ENCODE peak calls at places on chromosomes 11 and 22, in five cellular contexts. One of them, this sample, is unnamed.

GRCh38 chr11:27934830-27935145 is 173.2 kb downstream of the KIF18A start:
- DNase-seq in kidney epithelial cell: peak
- DNase-seq in dorsolateral prefrontal cortex: no peak
- DNase-seq in heart left ventricle: no peak
- DNase-seq in thyroid gland: no peak
- DNase-seq in this sample: no peak

GRCh38 chr11:35605691-35606090 is 12.6 kb upstream of the FJX1 start:
- DNase-seq in dorsolateral prefrontal cortex: peak
- DNase-seq in kidney epithelial cell: no peak
- DNase-seq in thyroid gland: peak
- DNase-seq in heart left ventricle: peak
- DNase-seq in this sample: peak

GRCh38 chr11:64081663-64082442 is 46.1 kb downstream of the FLRT1 start:
- DNase-seq in kidney epithelial cell: no peak
- DNase-seq in thyroid gland: no peak
- DNase-seq in heart left ventricle: no peak
- DNase-seq in dorsolateral prefrontal cortex: no peak
- DNase-seq in this sample: no peak

GRCh38 chr11:19200410-19201201 is 1.2 kb downstream of the CSRP3 start:
- DNase-seq in dorsolateral prefrontal cortex: no peak
- DNase-seq in heart left ventricle: no peak
- DNase-seq in kidney epithelial cell: peak
- DNase-seq in thyroid gland: no peak
- DNase-seq in this sample: no peak

GRCh38 chr11:8265681-8266241 is 2.1 kb upstream of the LMO1 start:
- DNase-seq in kidney epithelial cell: no peak
- DNase-seq in dorsolateral prefrontal cortex: peak
- DNase-seq in thyroid gland: no peak
- DNase-seq in heart left ventricle: no peak
- DNase-seq in this sample: no peak

GRCh38 chr11:39668640-39669039 is 1790.8 kb downstream of the LRRC4C start:
- DNase-seq in thyroid gland: no peak
- DNase-seq in heart left ventricle: no peak
- DNase-seq in kidney epithelial cell: peak
- DNase-seq in dorsolateral prefrontal cortex: no peak
- DNase-seq in this sample: no peak

GRCh38 chr11:10349281-10349665 is 44.4 kb downstream of the ADM start:
- DNase-seq in thyroid gland: no peak
- DNase-seq in dorsolateral prefrontal cortex: no peak
- DNase-seq in heart left ventricle: no peak
- DNase-seq in kidney epithelial cell: no peak
- DNase-seq in this sample: no peak

GRCh38 chr11:68302256-68303054 is 9.9 kb upstream of the LRP5 start:
- DNase-seq in dorsolateral prefrontal cortex: no peak
- DNase-seq in thyroid gland: no peak
- DNase-seq in kidney epithelial cell: peak
- DNase-seq in heart left ventricle: no peak
- DNase-seq in this sample: no peak

GRCh38 chr11:108786281-108786990 is 121.6 kb downstream of the DDX10 start:
- DNase-seq in dorsolateral prefrontal cortex: no peak
- DNase-seq in thyroid gland: no peak
- DNase-seq in kidney epithelial cell: no peak
- DNase-seq in heart left ventricle: no peak
- DNase-seq in this sample: no peak

GRCh38 chr22:36352775-36353507 is 34.8 kb downstream of the MYH9 start:
- DNase-seq in heart left ventricle: peak
- DNase-seq in thyroid gland: peak
- DNase-seq in kidney epithelial cell: no peak
- DNase-seq in dorsolateral prefrontal cortex: no peak
- DNase-seq in this sample: peak

GRCh38 chr11:119334173-119334930 is at the start of gene RNF26:
- DNase-seq in heart left ventricle: peak
- DNase-seq in thyroid gland: peak
- DNase-seq in kidney epithelial cell: peak
- DNase-seq in dorsolateral prefrontal cortex: peak
- DNase-seq in this sample: peak

GRCh38 chr11:30346068-30346688 is 23.3 kb downstream of the ARL14EP start:
- DNase-seq in thyroid gland: no peak
- DNase-seq in heart left ventricle: no peak
- DNase-seq in kidney epithelial cell: peak
- DNase-seq in dorsolateral prefrontal cortex: no peak
- DNase-seq in this sample: no peak

GRCh38 chr11:67572305-67572704 is 11.3 kb upstream of the GSTP1 start:
- DNase-seq in dorsolateral prefrontal cortex: no peak
- DNase-seq in kidney epithelial cell: no peak
- DNase-seq in thyroid gland: no peak
- DNase-seq in heart left ventricle: no peak
- DNase-seq in this sample: no peak

GRCh38 chr22:45905326-45905923 is 71.5 kb downstream of the WNT7B start:
- DNase-seq in thyroid gland: no peak
- DNase-seq in heart left ventricle: no peak
- DNase-seq in kidney epithelial cell: no peak
- DNase-seq in dorsolateral prefrontal cortex: no peak
- DNase-seq in this sample: no peak

GRCh38 chr11:75269367-75269660 is 28.7 kb downstream of the TPBGL start:
- DNase-seq in thyroid gland: no peak
- DNase-seq in heart left ventricle: no peak
- DNase-seq in kidney epithelial cell: no peak
- DNase-seq in dorsolateral prefrontal cortex: no peak
- DNase-seq in this sample: no peak

GRCh38 chr11:65290448-65291165 is 24.1 kb upstream of the CDC42EP2 start:
- DNase-seq in heart left ventricle: peak
- DNase-seq in dorsolateral prefrontal cortex: peak
- DNase-seq in kidney epithelial cell: no peak
- DNase-seq in thyroid gland: peak
- DNase-seq in this sample: peak

GRCh38 chr11:22730319-22730718 is 63.9 kb downstream of the GAS2 start:
- DNase-seq in kidney epithelial cell: no peak
- DNase-seq in thyroid gland: no peak
- DNase-seq in heart left ventricle: no peak
- DNase-seq in dorsolateral prefrontal cortex: no peak
- DNase-seq in this sample: no peak

GRCh38 chr11:22780914-22781593 is 48.5 kb downstream of the SVIP start:
- DNase-seq in heart left ventricle: no peak
- DNase-seq in dorsolateral prefrontal cortex: no peak
- DNase-seq in thyroid gland: no peak
- DNase-seq in kidney epithelial cell: no peak
- DNase-seq in this sample: no peak

GRCh38 chr11:105632316-105632715 is 22.4 kb downstream of the GRIA4 start:
- DNase-seq in thyroid gland: no peak
- DNase-seq in heart left ventricle: no peak
- DNase-seq in dorsolateral prefrontal cortex: no peak
- DNase-seq in kidney epithelial cell: no peak
- DNase-seq in this sample: no peak

GRCh38 chr22:46528121-46528610 is 9.3 kb downstream of the CELSR1 start:
- DNase-seq in kidney epithelial cell: peak
- DNase-seq in dorsolateral prefrontal cortex: no peak
- DNase-seq in thyroid gland: no peak
- DNase-seq in heart left ventricle: no peak
- DNase-seq in this sample: no peak

GRCh38 chr11:36300651-36301050 is 4.6 kb downstream of the PRR5L start:
- DNase-seq in thyroid gland: peak
- DNase-seq in heart left ventricle: peak
- DNase-seq in kidney epithelial cell: no peak
- DNase-seq in dorsolateral prefrontal cortex: peak
- DNase-seq in this sample: peak

GRCh38 chr11:18526521-18527296 is at the start of gene TSG101:
- DNase-seq in heart left ventricle: peak
- DNase-seq in dorsolateral prefrontal cortex: peak
- DNase-seq in kidney epithelial cell: peak
- DNase-seq in thyroid gland: peak
- DNase-seq in this sample: peak

GRCh38 chr11:29634248-29634647 is 382.6 kb downstream of the KCNA4 start:
- DNase-seq in heart left ventricle: no peak
- DNase-seq in thyroid gland: no peak
- DNase-seq in dorsolateral prefrontal cortex: no peak
- DNase-seq in kidney epithelial cell: no peak
- DNase-seq in this sample: no peak

GRCh38 chr22:45823331-45823730 is 151.7 kb downstream of the ATXN10 start:
- DNase-seq in heart left ventricle: no peak
- DNase-seq in dorsolateral prefrontal cortex: no peak
- DNase-seq in thyroid gland: no peak
- DNase-seq in kidney epithelial cell: no peak
- DNase-seq in this sample: no peak

GRCh38 chr22:45638834-45639746 is 32.5 kb upstream of the ATXN10 start:
- DNase-seq in kidney epithelial cell: no peak
- DNase-seq in dorsolateral prefrontal cortex: no peak
- DNase-seq in thyroid gland: no peak
- DNase-seq in heart left ventricle: no peak
- DNase-seq in this sample: no peak

GRCh38 chr22:28034760-28035401 is 115.8 kb upstream of the PITPNB start:
- DNase-seq in heart left ventricle: peak
- DNase-seq in dorsolateral prefrontal cortex: peak
- DNase-seq in kidney epithelial cell: no peak
- DNase-seq in thyroid gland: peak
- DNase-seq in this sample: peak

GRCh38 chr11:47358731-47359051 is 6.2 kb upstream of the MYBPC3 start:
- DNase-seq in kidney epithelial cell: no peak
- DNase-seq in heart left ventricle: no peak
- DNase-seq in thyroid gland: no peak
- DNase-seq in dorsolateral prefrontal cortex: no peak
- DNase-seq in this sample: no peak

GRCh38 chr11:3129591-3130268 is 35.4 kb downstream of the OSBPL5 start:
- DNase-seq in kidney epithelial cell: no peak
- DNase-seq in thyroid gland: no peak
- DNase-seq in dorsolateral prefrontal cortex: no peak
- DNase-seq in heart left ventricle: peak
- DNase-seq in this sample: no peak

GRCh38 chr11:112265659-112266409 is 5.2 kb upstream of the PLET1 start:
- DNase-seq in dorsolateral prefrontal cortex: no peak
- DNase-seq in kidney epithelial cell: no peak
- DNase-seq in heart left ventricle: peak
- DNase-seq in thyroid gland: no peak
- DNase-seq in this sample: peak

DNA sequence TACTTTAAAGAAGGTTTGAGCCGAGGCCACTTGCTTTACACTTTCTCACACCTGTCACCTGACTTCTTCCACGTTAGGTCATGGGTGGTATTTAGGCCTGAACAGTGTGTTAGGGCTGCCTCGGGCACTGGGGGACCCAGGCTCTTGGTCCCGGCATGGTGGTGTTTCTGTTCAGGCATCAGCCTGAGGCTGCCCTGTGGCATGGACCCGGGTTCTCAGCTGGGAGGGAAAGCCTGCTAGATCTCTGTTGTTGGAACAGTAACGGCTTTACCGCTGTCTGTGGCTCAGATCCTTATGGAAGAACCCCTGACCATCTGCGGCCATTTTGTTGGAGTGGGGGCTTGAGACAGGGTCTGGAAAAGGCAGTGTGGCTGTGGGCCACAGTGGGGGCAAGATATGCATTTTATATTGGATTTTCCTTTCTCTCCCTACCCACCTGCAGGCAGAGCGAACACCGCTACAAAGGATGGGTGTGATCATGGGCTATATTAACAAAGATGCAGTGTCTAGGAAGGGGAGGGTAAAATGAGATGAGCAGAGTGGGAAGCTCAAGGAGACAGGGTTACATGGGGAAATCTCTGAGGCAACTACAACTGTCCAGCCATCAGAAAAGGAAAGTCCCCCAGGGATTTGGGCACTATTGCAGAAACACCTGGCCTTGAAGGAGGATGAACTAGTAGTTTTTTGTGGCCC is 1.6 kb upstream of the KCNJ11 start:
- DNase-seq in kidney epithelial cell: no peak
- DNase-seq in dorsolateral prefrontal cortex: no peak
- DNase-seq in thyroid gland: no peak
- DNase-seq in heart left ventricle: no peak
- DNase-seq in this sample: no peak
- H3K4me3 ChIP-seq in kidney epithelial cell: no peak
- H3K4me3 ChIP-seq in dorsolateral prefrontal cortex: peak
- H3K4me3 ChIP-seq in thyroid gland: no peak
- H3K4me3 ChIP-seq in heart left ventricle: peak
- H3K4me3 ChIP-seq in this sample: no peak

GRCh38 chr22:23521442-23522113 is 58.5 kb downstream of the IGLL1 start:
- DNase-seq in heart left ventricle: peak
- DNase-seq in thyroid gland: peak
- DNase-seq in kidney epithelial cell: peak
- DNase-seq in dorsolateral prefrontal cortex: peak
- DNase-seq in this sample: peak
- H3K4me3 ChIP-seq in heart left ventricle: peak
- H3K4me3 ChIP-seq in thyroid gland: no peak
- H3K4me3 ChIP-seq in kidney epithelial cell: peak
- H3K4me3 ChIP-seq in dorsolateral prefrontal cortex: peak
- H3K4me3 ChIP-seq in this sample: peak

DNA sequence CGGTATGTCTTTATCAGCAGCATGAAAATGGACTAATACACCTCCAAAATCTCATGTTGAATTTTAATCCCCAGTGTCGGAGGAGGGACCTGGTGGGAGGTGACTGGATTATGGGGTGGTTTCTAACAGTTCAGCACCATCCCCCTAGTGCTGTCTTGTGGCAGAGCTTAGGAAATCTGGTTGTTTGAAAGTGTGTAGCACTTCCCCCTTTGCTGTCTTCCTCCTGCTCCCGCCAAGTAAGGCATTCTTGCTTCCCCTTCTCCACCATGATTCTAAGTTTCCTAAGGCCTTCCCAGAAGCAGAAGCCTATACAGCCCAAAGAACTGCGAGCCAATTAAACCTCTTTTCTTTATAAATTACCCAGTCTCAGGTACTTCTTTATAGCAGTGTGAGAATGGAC is 4.0 kb downstream of the CD59 start:
- DNase-seq in heart left ventricle: no peak
- DNase-seq in kidney epithelial cell: no peak
- DNase-seq in dorsolateral prefrontal cortex: no peak
- DNase-seq in thyroid gland: no peak
- DNase-seq in this sample: no peak
- H3K4me3 ChIP-seq in heart left ventricle: no peak
- H3K4me3 ChIP-seq in kidney epithelial cell: no peak
- H3K4me3 ChIP-seq in dorsolateral prefrontal cortex: peak
- H3K4me3 ChIP-seq in thyroid gland: no peak
- H3K4me3 ChIP-seq in this sample: no peak

GRCh38 chr11:11843233-11843632 is 1.5 kb downstream of the USP47 start:
- DNase-seq in heart left ventricle: no peak
- DNase-seq in dorsolateral prefrontal cortex: no peak
- DNase-seq in kidney epithelial cell: peak
- DNase-seq in thyroid gland: no peak
- DNase-seq in this sample: no peak

GRCh38 chr11:11845551-11845950 is 3.8 kb downstream of the USP47 start:
- DNase-seq in thyroid gland: no peak
- DNase-seq in kidney epithelial cell: no peak
- DNase-seq in dorsolateral prefrontal cortex: no peak
- DNase-seq in heart left ventricle: no peak
- DNase-seq in this sample: no peak

GRCh38 chr11:11843642-11844041 is 1.9 kb downstream of the USP47 start:
- DNase-seq in kidney epithelial cell: no peak
- DNase-seq in thyroid gland: no peak
- DNase-seq in dorsolateral prefrontal cortex: no peak
- DNase-seq in heart left ventricle: no peak
- DNase-seq in this sample: no peak

GRCh38 chr11:11844272-11844671 is 2.5 kb downstream of the USP47 start:
- DNase-seq in heart left ventricle: no peak
- DNase-seq in thyroid gland: no peak
- DNase-seq in kidney epithelial cell: no peak
- DNase-seq in dorsolateral prefrontal cortex: no peak
- DNase-seq in this sample: no peak

DNA sequence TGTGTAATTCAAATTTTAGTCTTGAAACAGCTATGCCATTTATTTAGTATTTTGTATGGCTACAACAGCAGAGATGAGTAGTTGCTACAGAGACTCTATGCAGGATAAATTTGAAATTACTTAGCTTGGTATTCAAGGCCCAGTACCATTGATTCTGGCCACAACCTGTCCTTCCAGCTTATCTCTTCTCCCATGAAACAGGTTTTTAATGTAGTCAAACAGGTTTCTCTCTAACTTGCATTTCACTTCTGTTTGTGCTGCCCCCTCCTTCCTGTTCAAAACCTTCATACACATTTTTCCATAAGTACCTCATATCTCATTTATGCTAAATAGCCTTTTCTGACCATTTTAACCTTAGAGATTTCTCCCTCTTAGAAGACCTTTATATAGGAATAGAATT is 3.3 kb downstream of the USP47 start:
- DNase-seq in kidney epithelial cell: no peak
- DNase-seq in dorsolateral prefrontal cortex: no peak
- DNase-seq in thyroid gland: peak
- DNase-seq in heart left ventricle: no peak
- DNase-seq in this sample: no peak
- H3K4me3 ChIP-seq in kidney epithelial cell: no peak
- H3K4me3 ChIP-seq in dorsolateral prefrontal cortex: no peak
- H3K4me3 ChIP-seq in thyroid gland: no peak
- H3K4me3 ChIP-seq in heart left ventricle: no peak
- H3K4me3 ChIP-seq in this sample: no peak